ENCODE peak calls at places on chromosomes 1 and 21, in four cellular contexts. P is H1, O is GM12878, X is K562. Y is an unnamed sample.

GRCh38 chr1:65946960-65947359 is 154.3 kb downstream of the PDE4B start:
- DNase-seq in P (no peak), O (no peak), X (no peak), Y (no peak)

GRCh38 chr1:167584581-167584980 is 31.0 kb upstream of the CREG1 start:
- DNase-seq in P (no peak), O (no peak), X (no peak), Y (no peak)

GRCh38 chr21:40819262-40819661 is 27.7 kb downstream of the DSCAM start:
- DNase-seq in P (no peak), O (no peak), X (no peak), Y (no peak)

GRCh38 chr1:150829751-150830150 is 21.7 kb upstream of the CTSK start:
- DNase-seq in P (no peak), O (no peak), X (peak), Y (no peak)

GRCh38 chr1:197619008-197619640 is 156.2 kb downstream of the DENND1B start:
- DNase-seq in P (no peak), O (no peak), X (no peak), Y (peak)

GRCh38 chr1:246901874-246902273 is 29.9 kb downstream of the AHCTF1 start:
- DNase-seq in P (no peak), O (no peak), X (no peak), Y (no peak)

GRCh38 chr1:111912116-111912515 is 77.4 kb downstream of the KCND3 start:
- DNase-seq in P (no peak), O (no peak), X (no peak), Y (no peak)

GRCh38 chr1:160363951-160364350 is 2.9 kb upstream of the NHLH1 start:
- DNase-seq in P (no peak), O (no peak), X (no peak), Y (no peak)

GRCh38 chr1:59298178-59298583 is 1.3 kb downstream of the FGGY start:
- DNase-seq in P (no peak), O (no peak), X (peak), Y (no peak)

GRCh38 chr1:117128323-117129079 is 7.0 kb upstream of the TRIM45 start:
- DNase-seq in P (no peak), O (no peak), X (no peak), Y (no peak)

GRCh38 chr1:72140222-72140621 is 142.1 kb downstream of the NEGR1 start:
- DNase-seq in P (no peak), O (no peak), X (no peak), Y (no peak)

GRCh38 chr1:43221256-43221778 is 48.5 kb upstream of the TMEM125 start:
- DNase-seq in P (no peak), O (peak), X (no peak), Y (no peak)

GRCh38 chr1:102099916-102100315 is 103.2 kb upstream of the OLFM3 start:
- DNase-seq in P (no peak), O (no peak), X (no peak), Y (no peak)

GRCh38 chr1:161086457-161086856 is 2.9 kb downstream of the NECTIN4 start:
- DNase-seq in P (no peak), O (no peak), X (no peak), Y (no peak)

GRCh38 chr1:107535091-107535490 is 394.3 kb downstream of the NTNG1 start:
- DNase-seq in P (no peak), O (no peak), X (no peak), Y (no peak)

GRCh38 chr1:188489336-188490112 is 1660.8 kb downstream of the PLA2G4A start:
- DNase-seq in P (no peak), O (no peak), X (no peak), Y (no peak)

GRCh38 chr1:227797144-227797543 is 18.3 kb upstream of the PRSS38 start:
- DNase-seq in P (no peak), O (no peak), X (no peak), Y (no peak)

GRCh38 chr1:93680121-93681094 is 1.2 kb downstream of the BCAR3 start:
- DNase-seq in P (peak), O (no peak), X (peak), Y (peak)

GRCh38 chr1:165034136-165034535 is 322.4 kb downstream of the LMX1A start:
- DNase-seq in P (no peak), O (no peak), X (no peak), Y (no peak)

GRCh38 chr1:230401763-230402294 is 24.3 kb downstream of the PGBD5 start:
- DNase-seq in P (no peak), O (no peak), X (no peak), Y (no peak)

GRCh38 chr1:173410794-173411236 is 66.3 kb upstream of the PRDX6 start:
- DNase-seq in P (no peak), O (peak), X (no peak), Y (no peak)

GRCh38 chr21:41507521-41508414 is at the start of gene TMPRSS2:
- DNase-seq in P (no peak), O (no peak), X (no peak), Y (no peak)

DNA sequence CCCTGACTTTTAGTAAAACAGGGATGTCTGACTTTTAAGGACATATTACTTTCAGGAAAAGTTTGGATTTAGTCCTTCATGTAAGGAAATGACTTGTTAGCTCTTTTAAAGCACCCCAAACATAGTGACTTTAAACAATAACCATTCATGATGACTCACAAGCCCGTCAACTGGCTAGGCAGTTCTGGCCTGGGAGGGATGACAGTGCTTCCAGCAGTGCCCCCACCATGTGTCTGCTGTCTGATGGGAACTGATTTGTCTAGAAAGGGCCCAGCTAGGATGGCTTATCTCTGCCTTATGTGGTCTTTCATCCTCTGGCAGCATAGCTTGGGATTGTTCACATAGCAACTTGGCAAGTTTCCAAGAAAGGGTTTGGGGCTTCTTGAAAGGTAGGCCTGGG is 143.4 kb downstream of the C1orf94 start:
- DNase-seq in P (no peak), O (no peak), X (no peak), Y (no peak)
- TF ChIP-seq SP1 in P (no peak), O (no peak), X (no peak), Y (no peak)

DNA sequence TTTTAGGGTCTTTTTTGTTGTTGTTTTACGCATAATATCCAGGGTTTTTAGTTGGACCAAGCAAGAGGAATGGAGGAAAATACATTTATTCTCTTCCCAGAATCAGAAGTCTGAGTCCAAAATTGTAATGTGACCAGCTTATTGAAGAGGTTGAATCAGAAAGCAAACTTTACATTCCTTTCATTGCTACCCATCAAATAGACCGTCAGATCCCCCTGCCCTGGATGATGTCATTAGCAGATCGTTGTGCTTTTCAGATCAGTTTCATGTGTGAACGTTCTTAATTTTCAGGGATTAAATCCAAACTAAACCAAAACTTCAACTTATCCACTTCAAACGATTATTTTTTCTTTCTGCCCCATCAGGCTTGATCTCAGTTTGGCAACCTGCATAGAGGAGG is 85.7 kb upstream of the NGF start:
- DNase-seq in P (no peak), O (no peak), X (no peak), Y (no peak)
- H3K27ac ChIP-seq in P (no peak), O (no peak), X (no peak), Y (no peak)

DNA sequence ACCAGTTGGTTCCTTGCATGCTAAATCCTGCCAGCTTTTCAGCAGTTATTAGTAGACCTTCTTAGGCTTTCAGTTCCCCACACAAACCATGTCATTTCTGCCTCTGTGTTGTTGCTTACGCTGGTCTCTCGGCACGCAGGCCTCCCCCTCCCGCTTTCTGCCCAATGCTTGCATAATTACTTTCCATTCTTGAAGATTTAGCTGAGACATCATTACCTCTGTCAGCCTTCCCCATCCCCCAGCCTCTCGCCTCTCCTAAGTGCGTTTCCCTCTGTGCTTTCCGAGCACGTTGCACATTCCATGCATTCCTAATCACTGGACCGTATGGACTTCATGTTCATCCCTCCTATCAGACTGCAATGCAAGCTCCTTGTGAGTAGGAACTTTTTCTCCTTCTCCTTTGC is 26.8 kb downstream of the TSHB start:
- DNase-seq in P (no peak), O (no peak), X (no peak), Y (no peak)
- TF ChIP-seq EP300 in P (no peak), O (peak), X (no peak), Y (no peak)

DNA sequence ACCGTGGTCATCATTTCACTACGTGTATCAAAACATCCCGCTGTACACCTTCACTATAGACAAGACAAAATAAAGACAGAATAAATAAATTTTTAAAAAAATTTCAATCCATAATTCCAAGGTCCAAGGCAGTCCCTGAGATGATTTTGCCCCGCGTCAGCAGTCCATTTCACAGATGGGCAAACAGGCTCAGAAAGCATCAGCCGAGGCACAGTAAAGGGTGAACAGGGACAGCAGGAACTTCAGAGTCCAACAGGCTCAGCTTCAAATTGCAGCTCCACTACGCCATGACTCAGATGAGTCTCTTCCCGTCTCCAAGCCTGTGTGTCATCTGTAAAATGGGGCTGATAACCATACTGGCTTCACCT is 15.0 kb downstream of the MATN1 start:
- DNase-seq in P (no peak), O (no peak), X (no peak), Y (no peak)
- TF ChIP-seq SP1 in P (no peak), O (no peak), X (no peak), Y (no peak)

DNA sequence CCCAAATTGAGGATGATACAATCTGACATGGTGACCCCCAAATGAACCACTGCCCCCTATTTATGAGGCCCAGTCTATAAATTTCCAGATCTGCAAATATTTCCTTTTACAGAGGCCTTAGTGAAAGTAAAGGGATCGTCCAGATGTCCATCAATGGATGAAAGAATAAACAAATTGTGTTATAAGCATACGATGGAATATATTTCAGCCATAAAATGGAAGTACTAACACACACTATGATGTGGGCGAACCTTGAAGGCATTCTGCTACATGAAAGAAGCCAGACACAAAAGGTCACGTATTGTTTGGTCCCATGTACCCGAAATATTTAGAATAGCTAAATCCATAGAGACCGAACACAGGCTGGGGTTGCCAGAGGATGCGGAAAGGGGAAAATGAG is 48.6 kb upstream of the ITPKB start:
- DNase-seq in P (no peak), O (no peak), X (no peak), Y (no peak)
- H3K27ac ChIP-seq in P (no peak), O (no peak), X (no peak), Y (no peak)

Y was measured in HepG2.